ENCODE peak calls at places on chromosomes 7 and 10, in eight cellular contexts. One of them, this sample, is unnamed.
A peak's percentile ranks its signal among the peaks of the same experiment; 100 is the strongest.

GRCh38 chr7:142409471-142409870 is 151.6 kb upstream of the PRSS58 start:
- DNase-seq in neural progenitor cell: no peak
- DNase-seq in transverse colon: no peak
- DNase-seq in H1: no peak
- DNase-seq in right atrium auricular region: no peak
- DNase-seq in tibial nerve: no peak
- DNase-seq in pancreas: no peak
- DNase-seq in AG04450: no peak
- DNase-seq in this sample: no peak

GRCh38 chr10:101140084-101140949 is 9.2 kb downstream of the TLX1 start:
- DNase-seq in neural progenitor cell: no peak
- DNase-seq in transverse colon: no peak
- DNase-seq in H1: no peak
- DNase-seq in right atrium auricular region: no peak
- DNase-seq in tibial nerve: no peak
- DNase-seq in pancreas: no peak
- DNase-seq in AG04450: no peak
- DNase-seq in this sample: no peak

GRCh38 chr10:30432631-30433285 is 1.2 kb upstream of the MAP3K8 start:
- DNase-seq in neural progenitor cell: no peak
- DNase-seq in transverse colon: peak; percentile 58
- DNase-seq in H1: no peak
- DNase-seq in right atrium auricular region: peak; percentile 58
- DNase-seq in tibial nerve: no peak
- DNase-seq in pancreas: peak; percentile 33
- DNase-seq in AG04450: no peak
- DNase-seq in this sample: no peak

GRCh38 chr7:65820287-65820950 is 52.5 kb upstream of the VKORC1L1 start:
- DNase-seq in neural progenitor cell: peak; percentile 28
- DNase-seq in transverse colon: no peak
- DNase-seq in H1: no peak
- DNase-seq in right atrium auricular region: no peak
- DNase-seq in tibial nerve: no peak
- DNase-seq in pancreas: no peak
- DNase-seq in AG04450: no peak
- DNase-seq in this sample: no peak

GRCh38 chr10:106311590-106311989 is 852.9 kb downstream of the SORCS1 start:
- DNase-seq in neural progenitor cell: no peak
- DNase-seq in transverse colon: no peak
- DNase-seq in H1: no peak
- DNase-seq in right atrium auricular region: no peak
- DNase-seq in tibial nerve: no peak
- DNase-seq in pancreas: no peak
- DNase-seq in AG04450: no peak
- DNase-seq in this sample: no peak

GRCh38 chr10:132439025-132439388 is 42.0 kb downstream of the PWWP2B start:
- DNase-seq in neural progenitor cell: no peak
- DNase-seq in transverse colon: no peak
- DNase-seq in H1: no peak
- DNase-seq in right atrium auricular region: no peak
- DNase-seq in tibial nerve: no peak
- DNase-seq in pancreas: peak; percentile 9
- DNase-seq in AG04450: no peak
- DNase-seq in this sample: no peak

GRCh38 chr10:66555061-66555460 is 370.8 kb upstream of the LRRTM3 start:
- DNase-seq in neural progenitor cell: no peak
- DNase-seq in transverse colon: no peak
- DNase-seq in H1: no peak
- DNase-seq in right atrium auricular region: no peak
- DNase-seq in tibial nerve: no peak
- DNase-seq in pancreas: no peak
- DNase-seq in AG04450: no peak
- DNase-seq in this sample: no peak

GRCh38 chr10:107443817-107444216 is 279.3 kb upstream of the SORCS1 start:
- DNase-seq in neural progenitor cell: no peak
- DNase-seq in transverse colon: no peak
- DNase-seq in H1: no peak
- DNase-seq in right atrium auricular region: no peak
- DNase-seq in tibial nerve: no peak
- DNase-seq in pancreas: no peak
- DNase-seq in AG04450: no peak
- DNase-seq in this sample: no peak

GRCh38 chr10:47458466-47459154 is 25.3 kb downstream of the ANXA8 start:
- DNase-seq in neural progenitor cell: no peak
- DNase-seq in transverse colon: no peak
- DNase-seq in H1: peak; percentile 10
- DNase-seq in right atrium auricular region: no peak
- DNase-seq in tibial nerve: no peak
- DNase-seq in pancreas: no peak
- DNase-seq in AG04450: peak; percentile 33
- DNase-seq in this sample: no peak

GRCh38 chr10:79148452-79149344 is 79.9 kb downstream of the ZMIZ1 start:
- DNase-seq in neural progenitor cell: peak; percentile 58
- DNase-seq in transverse colon: peak; percentile 72
- DNase-seq in H1: no peak
- DNase-seq in right atrium auricular region: peak; percentile 91
- DNase-seq in tibial nerve: peak; percentile 37
- DNase-seq in pancreas: no peak
- DNase-seq in AG04450: no peak
- DNase-seq in this sample: peak; percentile 85

GRCh38 chr7:70579397-70580097 is 552.4 kb upstream of the GALNT17 start:
- DNase-seq in neural progenitor cell: no peak
- DNase-seq in transverse colon: no peak
- DNase-seq in H1: no peak
- DNase-seq in right atrium auricular region: no peak
- DNase-seq in tibial nerve: no peak
- DNase-seq in pancreas: no peak
- DNase-seq in AG04450: no peak
- DNase-seq in this sample: no peak

GRCh38 chr10:96390460-96390864 is 31.7 kb upstream of the OPALIN start:
- DNase-seq in neural progenitor cell: no peak
- DNase-seq in transverse colon: peak; percentile 52
- DNase-seq in H1: no peak
- DNase-seq in right atrium auricular region: peak; percentile 65
- DNase-seq in tibial nerve: no peak
- DNase-seq in pancreas: peak; percentile 96
- DNase-seq in AG04450: no peak
- DNase-seq in this sample: no peak

GRCh38 chr7:38232475-38233366 is 40.7 kb downstream of the TARP start:
- DNase-seq in neural progenitor cell: no peak
- DNase-seq in transverse colon: peak; percentile 52
- DNase-seq in H1: no peak
- DNase-seq in right atrium auricular region: no peak
- DNase-seq in tibial nerve: no peak
- DNase-seq in pancreas: no peak
- DNase-seq in AG04450: no peak
- DNase-seq in this sample: no peak

GRCh38 chr7:95511716-95512260 is 26.0 kb downstream of the ASB4 start:
- DNase-seq in neural progenitor cell: peak; percentile 79
- DNase-seq in transverse colon: peak; percentile 76
- DNase-seq in H1: peak; percentile 73
- DNase-seq in right atrium auricular region: peak; percentile 80
- DNase-seq in tibial nerve: peak; percentile 69
- DNase-seq in pancreas: peak; percentile 54
- DNase-seq in AG04450: peak; percentile 27
- DNase-seq in this sample: peak; percentile 70

GRCh38 chr10:74190494-74190893 is 39.5 kb downstream of the ADK start:
- DNase-seq in neural progenitor cell: no peak
- DNase-seq in transverse colon: no peak
- DNase-seq in H1: no peak
- DNase-seq in right atrium auricular region: no peak
- DNase-seq in tibial nerve: no peak
- DNase-seq in pancreas: no peak
- DNase-seq in AG04450: no peak
- DNase-seq in this sample: no peak

DNA sequence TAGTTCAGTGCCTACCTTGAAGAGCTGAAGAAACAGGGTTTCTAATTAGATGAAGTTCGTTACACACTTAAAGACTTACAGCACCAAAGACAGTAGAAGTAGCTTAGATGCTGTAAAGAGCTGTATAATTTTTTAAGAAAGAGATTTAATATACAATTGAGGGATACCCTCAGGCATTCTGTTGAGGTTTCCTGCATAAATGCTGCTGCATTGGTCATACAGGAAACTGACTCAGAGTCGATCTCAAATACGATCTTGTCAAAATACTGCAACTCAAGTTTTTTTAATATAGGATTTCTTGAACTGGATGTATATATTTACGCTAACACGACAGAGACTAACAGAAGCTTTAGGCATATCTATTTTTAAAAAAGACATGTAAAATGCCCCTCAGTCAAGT is 2.5 kb upstream of the ARID5B start:
- DNase-seq in neural progenitor cell: no peak
- DNase-seq in transverse colon: no peak
- DNase-seq in H1: no peak
- DNase-seq in right atrium auricular region: no peak
- DNase-seq in tibial nerve: no peak
- DNase-seq in pancreas: no peak
- DNase-seq in AG04450: no peak
- DNase-seq in this sample: no peak
- H3K4me3 ChIP-seq in neural progenitor cell: no peak overlapping the region
- H3K4me3 ChIP-seq in transverse colon: no peak overlapping the region
- H3K4me3 ChIP-seq in H1: no peak overlapping the region
- H3K4me3 ChIP-seq in right atrium auricular region: no peak overlapping the region
- H3K4me3 ChIP-seq in tibial nerve: no peak overlapping the region
- H3K4me3 ChIP-seq in pancreas: no peak overlapping the region
- H3K4me3 ChIP-seq in AG04450: no peak overlapping the region
- H3K4me3 ChIP-seq in this sample: no peak overlapping the region

DNA sequence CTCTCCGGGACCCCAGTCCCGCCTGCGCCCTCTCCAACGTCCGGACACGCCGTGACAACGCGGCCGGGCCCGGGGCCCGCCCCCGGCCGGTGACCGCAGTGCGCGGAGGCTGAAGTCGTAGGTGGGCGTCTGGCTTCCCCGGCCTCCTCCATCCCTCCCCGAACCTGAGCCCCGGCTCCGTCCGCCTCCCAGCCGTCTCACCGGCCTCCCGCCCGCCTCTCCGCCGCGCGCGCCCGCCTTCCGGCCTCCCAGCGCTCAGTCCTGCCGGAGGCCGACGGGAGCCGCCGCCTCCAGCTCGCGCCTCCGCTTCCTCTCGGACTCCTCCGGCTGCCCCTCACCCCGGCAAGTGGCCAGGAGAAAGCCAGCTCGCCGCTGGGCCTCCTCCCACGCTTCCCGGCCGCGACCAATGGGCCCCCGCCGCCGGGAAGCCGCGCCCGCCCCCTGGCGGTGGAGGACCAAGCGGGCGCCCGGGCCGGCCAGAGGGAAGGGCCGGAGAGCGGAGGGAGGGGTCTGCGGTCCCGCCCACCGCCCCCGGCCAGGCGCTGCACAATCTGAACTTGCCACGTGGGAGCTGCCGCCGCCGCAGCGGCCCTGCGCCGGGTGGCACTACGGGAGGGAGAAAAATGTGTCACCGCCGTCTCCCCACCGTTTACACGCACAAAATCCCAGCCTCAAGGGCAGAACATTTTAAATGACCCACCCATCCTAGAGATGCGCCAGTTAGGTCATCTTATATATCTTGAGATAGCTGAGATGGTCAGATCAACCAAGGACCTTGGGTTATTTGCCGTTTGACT is at the start of gene FAM3C:
- DNase-seq in neural progenitor cell: peak; percentile 96
- DNase-seq in transverse colon: peak; percentile 90
- DNase-seq in H1: peak; percentile 92
- DNase-seq in right atrium auricular region: peak; percentile 84
- DNase-seq in tibial nerve: peak; percentile 78
- DNase-seq in pancreas: peak; percentile 97
- DNase-seq in AG04450: peak; percentile 79
- DNase-seq in this sample: peak; percentile 90
- H3K27ac ChIP-seq in neural progenitor cell: peak within 1 kb of the TSS; percentile 77
- H3K27ac ChIP-seq in transverse colon: peak within 1 kb of the TSS; percentile 96
- H3K27ac ChIP-seq in H1: peak within 1 kb of the TSS; percentile 84
- H3K27ac ChIP-seq in right atrium auricular region: peak within 1 kb of the TSS; percentile 87
- H3K27ac ChIP-seq in tibial nerve: peak within 1 kb of the TSS; percentile 87
- H3K27ac ChIP-seq in pancreas: peak within 1 kb of the TSS; percentile 93
- H3K27ac ChIP-seq in AG04450: peak within 1 kb of the TSS; percentile 48
- H3K27ac ChIP-seq in this sample: peak within 1 kb of the TSS; percentile 84

GRCh38 chr7:98902523-98902922 is 24.2 kb downstream of the TRRAP start:
- DNase-seq in neural progenitor cell: no peak
- DNase-seq in transverse colon: no peak
- DNase-seq in H1: no peak
- DNase-seq in right atrium auricular region: no peak
- DNase-seq in tibial nerve: no peak
- DNase-seq in pancreas: no peak
- DNase-seq in AG04450: no peak
- DNase-seq in this sample: no peak

GRCh38 chr7:98907570-98907969 is 29.2 kb downstream of the TRRAP start:
- DNase-seq in neural progenitor cell: peak; percentile 6
- DNase-seq in transverse colon: no peak
- DNase-seq in H1: no peak
- DNase-seq in right atrium auricular region: no peak
- DNase-seq in tibial nerve: no peak
- DNase-seq in pancreas: no peak
- DNase-seq in AG04450: no peak
- DNase-seq in this sample: peak; percentile 18

GRCh38 chr7:98899816-98900215 is 21.5 kb downstream of the TRRAP start:
- DNase-seq in neural progenitor cell: no peak
- DNase-seq in transverse colon: no peak
- DNase-seq in H1: no peak
- DNase-seq in right atrium auricular region: no peak
- DNase-seq in tibial nerve: no peak
- DNase-seq in pancreas: no peak
- DNase-seq in AG04450: no peak
- DNase-seq in this sample: no peak

GRCh38 chr7:98900815-98901214 is 22.5 kb downstream of the TRRAP start:
- DNase-seq in neural progenitor cell: no peak
- DNase-seq in transverse colon: no peak
- DNase-seq in H1: no peak
- DNase-seq in right atrium auricular region: no peak
- DNase-seq in tibial nerve: no peak
- DNase-seq in pancreas: no peak
- DNase-seq in AG04450: no peak
- DNase-seq in this sample: no peak

GRCh38 chr7:98903246-98903645 is 24.9 kb downstream of the TRRAP start:
- DNase-seq in neural progenitor cell: no peak
- DNase-seq in transverse colon: no peak
- DNase-seq in H1: no peak
- DNase-seq in right atrium auricular region: no peak
- DNase-seq in tibial nerve: no peak
- DNase-seq in pancreas: no peak
- DNase-seq in AG04450: no peak
- DNase-seq in this sample: no peak
- TF ChIP-seq CTCF in neural progenitor cell: no peak
- TF ChIP-seq CTCF in transverse colon: no peak
- TF ChIP-seq CTCF in H1: no peak
- TF ChIP-seq CTCF in right atrium auricular region: no peak
- TF ChIP-seq CTCF in tibial nerve: no peak
- TF ChIP-seq CTCF in pancreas: no peak
- TF ChIP-seq CTCF in AG04450: no peak
- TF ChIP-seq CTCF in this sample: no peak

DNA sequence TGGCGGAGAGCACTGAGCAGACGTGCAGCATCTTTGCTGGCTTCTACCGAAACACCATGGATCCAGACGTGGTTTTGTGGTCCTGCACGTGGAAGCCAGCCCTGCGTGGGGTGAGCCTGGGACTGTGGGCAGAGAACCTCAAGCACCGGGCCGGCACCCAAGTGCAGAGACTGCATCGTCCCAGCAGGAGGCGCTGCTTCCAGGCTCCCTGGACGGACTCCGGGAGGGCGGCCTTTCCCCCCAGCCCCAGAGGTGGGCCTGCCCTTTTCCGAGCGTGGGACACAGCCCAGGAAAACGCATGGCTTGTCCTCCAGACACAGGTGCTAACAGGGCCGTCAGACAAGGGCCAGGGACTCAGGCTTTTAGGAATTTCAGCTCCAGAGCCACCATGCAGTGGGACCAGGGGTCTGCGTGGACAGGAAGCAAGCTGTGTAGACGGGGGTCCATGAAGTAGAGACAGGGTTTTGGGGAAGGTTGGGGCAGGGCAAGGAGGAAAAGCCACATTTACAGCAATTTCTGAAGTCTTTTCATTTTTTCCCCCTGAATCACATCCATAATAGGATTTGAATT is 303.9 kb downstream of the WDR37 start:
- DNase-seq in neural progenitor cell: peak; percentile 54
- DNase-seq in transverse colon: no peak
- DNase-seq in H1: peak; percentile 87
- DNase-seq in right atrium auricular region: no peak
- DNase-seq in tibial nerve: no peak
- DNase-seq in pancreas: no peak
- DNase-seq in AG04450: no peak
- DNase-seq in this sample: no peak
- H3K4me3 ChIP-seq in neural progenitor cell: no peak overlapping the region
- H3K4me3 ChIP-seq in transverse colon: no peak overlapping the region
- H3K4me3 ChIP-seq in H1: no peak overlapping the region
- H3K4me3 ChIP-seq in right atrium auricular region: no peak overlapping the region
- H3K4me3 ChIP-seq in tibial nerve: no peak overlapping the region
- H3K4me3 ChIP-seq in pancreas: no peak overlapping the region
- H3K4me3 ChIP-seq in AG04450: no peak overlapping the region
- H3K4me3 ChIP-seq in this sample: no peak overlapping the region